ENCODE peak calls at places on chromosomes 7 and 10, in six cellular contexts. One of them, this sample, is unnamed.

GRCh38 chr7:90560730-90561129 is 35.4 kb upstream of the CDK14 start:
- DNase-seq in RWPE1: no peak
- DNase-seq in mesothelial cell of epicardium: no peak
- DNase-seq in M059J: no peak
- DNase-seq in stimulated activated CD4-positive, alpha-beta T cell treated with anti-CD3 and anti-CD28 coated beads, TNF-alpha, amount 100 ng/mL, for 48 hours: no peak
- DNase-seq in neuronal stem cell: no peak
- DNase-seq in this sample: no peak

GRCh38 chr10:90179696-90180407 is 478.5 kb downstream of the KIF20B start:
- DNase-seq in RWPE1: peak
- DNase-seq in mesothelial cell of epicardium: no peak
- DNase-seq in M059J: peak
- DNase-seq in stimulated activated CD4-positive, alpha-beta T cell treated with anti-CD3 and anti-CD28 coated beads, TNF-alpha, amount 100 ng/mL, for 48 hours: no peak
- DNase-seq in neuronal stem cell: no peak
- DNase-seq in this sample: peak

GRCh38 chr7:1670894-1671875 is 1.1 kb downstream of the ELFN1 start:
- DNase-seq in RWPE1: no peak
- DNase-seq in mesothelial cell of epicardium: peak
- DNase-seq in M059J: no peak
- DNase-seq in stimulated activated CD4-positive, alpha-beta T cell treated with anti-CD3 and anti-CD28 coated beads, TNF-alpha, amount 100 ng/mL, for 48 hours: no peak
- DNase-seq in neuronal stem cell: no peak
- DNase-seq in this sample: no peak

GRCh38 chr7:142451346-142451745 is 193.5 kb upstream of the PRSS58 start:
- DNase-seq in RWPE1: no peak
- DNase-seq in mesothelial cell of epicardium: no peak
- DNase-seq in M059J: no peak
- DNase-seq in stimulated activated CD4-positive, alpha-beta T cell treated with anti-CD3 and anti-CD28 coated beads, TNF-alpha, amount 100 ng/mL, for 48 hours: no peak
- DNase-seq in neuronal stem cell: no peak
- DNase-seq in this sample: no peak

GRCh38 chr7:151245360-151246160 is 2.9 kb downstream of the SMARCD3 start:
- DNase-seq in RWPE1: no peak
- DNase-seq in mesothelial cell of epicardium: peak
- DNase-seq in M059J: no peak
- DNase-seq in stimulated activated CD4-positive, alpha-beta T cell treated with anti-CD3 and anti-CD28 coated beads, TNF-alpha, amount 100 ng/mL, for 48 hours: no peak
- DNase-seq in neuronal stem cell: peak
- DNase-seq in this sample: no peak

GRCh38 chr10:121774813-121775212 is 153.0 kb downstream of the ATE1 start:
- DNase-seq in RWPE1: no peak
- DNase-seq in mesothelial cell of epicardium: no peak
- DNase-seq in M059J: no peak
- DNase-seq in stimulated activated CD4-positive, alpha-beta T cell treated with anti-CD3 and anti-CD28 coated beads, TNF-alpha, amount 100 ng/mL, for 48 hours: no peak
- DNase-seq in neuronal stem cell: no peak
- DNase-seq in this sample: no peak

GRCh38 chr10:49220031-49220430 is 31.8 kb upstream of the TMEM273 start:
- DNase-seq in RWPE1: no peak
- DNase-seq in mesothelial cell of epicardium: no peak
- DNase-seq in M059J: peak
- DNase-seq in stimulated activated CD4-positive, alpha-beta T cell treated with anti-CD3 and anti-CD28 coated beads, TNF-alpha, amount 100 ng/mL, for 48 hours: no peak
- DNase-seq in neuronal stem cell: no peak
- DNase-seq in this sample: peak

GRCh38 chr7:126501617-126502016 is 751.1 kb downstream of the GRM8 start:
- DNase-seq in RWPE1: no peak
- DNase-seq in mesothelial cell of epicardium: no peak
- DNase-seq in M059J: no peak
- DNase-seq in stimulated activated CD4-positive, alpha-beta T cell treated with anti-CD3 and anti-CD28 coated beads, TNF-alpha, amount 100 ng/mL, for 48 hours: no peak
- DNase-seq in neuronal stem cell: no peak
- DNase-seq in this sample: peak

GRCh38 chr7:963236-964078 is 9.0 kb upstream of the ADAP1 start:
- DNase-seq in RWPE1: no peak
- DNase-seq in mesothelial cell of epicardium: no peak
- DNase-seq in M059J: no peak
- DNase-seq in stimulated activated CD4-positive, alpha-beta T cell treated with anti-CD3 and anti-CD28 coated beads, TNF-alpha, amount 100 ng/mL, for 48 hours: no peak
- DNase-seq in neuronal stem cell: no peak
- DNase-seq in this sample: no peak

GRCh38 chr10:28367419-28367818 is 64.6 kb upstream of the MPP7 start:
- DNase-seq in RWPE1: no peak
- DNase-seq in mesothelial cell of epicardium: no peak
- DNase-seq in M059J: no peak
- DNase-seq in stimulated activated CD4-positive, alpha-beta T cell treated with anti-CD3 and anti-CD28 coated beads, TNF-alpha, amount 100 ng/mL, for 48 hours: no peak
- DNase-seq in neuronal stem cell: no peak
- DNase-seq in this sample: no peak

GRCh38 chr10:59434463-59435326 is 72.3 kb upstream of the FAM13C start:
- DNase-seq in RWPE1: peak
- DNase-seq in mesothelial cell of epicardium: no peak
- DNase-seq in M059J: peak
- DNase-seq in stimulated activated CD4-positive, alpha-beta T cell treated with anti-CD3 and anti-CD28 coated beads, TNF-alpha, amount 100 ng/mL, for 48 hours: no peak
- DNase-seq in neuronal stem cell: no peak
- DNase-seq in this sample: no peak

GRCh38 chr7:138243430-138243829 is 167.2 kb downstream of the AKR1D1 start:
- DNase-seq in RWPE1: no peak
- DNase-seq in mesothelial cell of epicardium: no peak
- DNase-seq in M059J: peak
- DNase-seq in stimulated activated CD4-positive, alpha-beta T cell treated with anti-CD3 and anti-CD28 coated beads, TNF-alpha, amount 100 ng/mL, for 48 hours: no peak
- DNase-seq in neuronal stem cell: peak
- DNase-seq in this sample: no peak

GRCh38 chr10:79374312-79375191 is 27.3 kb downstream of the PPIF start:
- DNase-seq in RWPE1: peak
- DNase-seq in mesothelial cell of epicardium: peak
- DNase-seq in M059J: peak
- DNase-seq in stimulated activated CD4-positive, alpha-beta T cell treated with anti-CD3 and anti-CD28 coated beads, TNF-alpha, amount 100 ng/mL, for 48 hours: peak
- DNase-seq in neuronal stem cell: peak
- DNase-seq in this sample: peak

GRCh38 chr7:153061913-153062528 is 302.5 kb downstream of the ACTR3B start:
- DNase-seq in RWPE1: no peak
- DNase-seq in mesothelial cell of epicardium: no peak
- DNase-seq in M059J: no peak
- DNase-seq in stimulated activated CD4-positive, alpha-beta T cell treated with anti-CD3 and anti-CD28 coated beads, TNF-alpha, amount 100 ng/mL, for 48 hours: no peak
- DNase-seq in neuronal stem cell: peak
- DNase-seq in this sample: no peak

GRCh38 chr10:91935886-91936285 is 12.3 kb downstream of the BTAF1 start:
- DNase-seq in RWPE1: peak
- DNase-seq in mesothelial cell of epicardium: no peak
- DNase-seq in M059J: peak
- DNase-seq in stimulated activated CD4-positive, alpha-beta T cell treated with anti-CD3 and anti-CD28 coated beads, TNF-alpha, amount 100 ng/mL, for 48 hours: no peak
- DNase-seq in neuronal stem cell: no peak
- DNase-seq in this sample: peak

GRCh38 chr7:154927624-154928125 is 75.2 kb downstream of the PAXIP1 start:
- DNase-seq in RWPE1: peak
- DNase-seq in mesothelial cell of epicardium: no peak
- DNase-seq in M059J: peak
- DNase-seq in stimulated activated CD4-positive, alpha-beta T cell treated with anti-CD3 and anti-CD28 coated beads, TNF-alpha, amount 100 ng/mL, for 48 hours: peak
- DNase-seq in neuronal stem cell: peak
- DNase-seq in this sample: peak

GRCh38 chr10:104339469-104340098 is 1.3 kb upstream of the ITPRIP start:
- DNase-seq in RWPE1: no peak
- DNase-seq in mesothelial cell of epicardium: no peak
- DNase-seq in M059J: peak
- DNase-seq in stimulated activated CD4-positive, alpha-beta T cell treated with anti-CD3 and anti-CD28 coated beads, TNF-alpha, amount 100 ng/mL, for 48 hours: no peak
- DNase-seq in neuronal stem cell: no peak
- DNase-seq in this sample: peak

GRCh38 chr7:27723086-27723485 is 16.9 kb upstream of the TAX1BP1 start:
- DNase-seq in RWPE1: peak
- DNase-seq in mesothelial cell of epicardium: no peak
- DNase-seq in M059J: peak
- DNase-seq in stimulated activated CD4-positive, alpha-beta T cell treated with anti-CD3 and anti-CD28 coated beads, TNF-alpha, amount 100 ng/mL, for 48 hours: no peak
- DNase-seq in neuronal stem cell: no peak
- DNase-seq in this sample: no peak

GRCh38 chr7:26988975-26989374 is 106.8 kb downstream of the HOXA1 start:
- DNase-seq in RWPE1: no peak
- DNase-seq in mesothelial cell of epicardium: no peak
- DNase-seq in M059J: no peak
- DNase-seq in stimulated activated CD4-positive, alpha-beta T cell treated with anti-CD3 and anti-CD28 coated beads, TNF-alpha, amount 100 ng/mL, for 48 hours: no peak
- DNase-seq in neuronal stem cell: no peak
- DNase-seq in this sample: no peak

GRCh38 chr7:26195867-26196266 is 4.7 kb downstream of the HNRNPA2B1 start:
- DNase-seq in RWPE1: no peak
- DNase-seq in mesothelial cell of epicardium: no peak
- DNase-seq in M059J: no peak
- DNase-seq in stimulated activated CD4-positive, alpha-beta T cell treated with anti-CD3 and anti-CD28 coated beads, TNF-alpha, amount 100 ng/mL, for 48 hours: no peak
- DNase-seq in neuronal stem cell: no peak
- DNase-seq in this sample: no peak

GRCh38 chr7:98862716-98863420 is 6.9 kb downstream of the TMEM130 start:
- DNase-seq in RWPE1: no peak
- DNase-seq in mesothelial cell of epicardium: no peak
- DNase-seq in M059J: no peak
- DNase-seq in stimulated activated CD4-positive, alpha-beta T cell treated with anti-CD3 and anti-CD28 coated beads, TNF-alpha, amount 100 ng/mL, for 48 hours: no peak
- DNase-seq in neuronal stem cell: no peak
- DNase-seq in this sample: no peak

GRCh38 chr10:28722065-28722803 is 44.9 kb downstream of the BAMBI start:
- DNase-seq in RWPE1: no peak
- DNase-seq in mesothelial cell of epicardium: no peak
- DNase-seq in M059J: peak
- DNase-seq in stimulated activated CD4-positive, alpha-beta T cell treated with anti-CD3 and anti-CD28 coated beads, TNF-alpha, amount 100 ng/mL, for 48 hours: no peak
- DNase-seq in neuronal stem cell: peak
- DNase-seq in this sample: no peak

GRCh38 chr7:390761-391410 is 100.9 kb downstream of the FOXL3 start:
- DNase-seq in RWPE1: peak
- DNase-seq in mesothelial cell of epicardium: no peak
- DNase-seq in M059J: no peak
- DNase-seq in stimulated activated CD4-positive, alpha-beta T cell treated with anti-CD3 and anti-CD28 coated beads, TNF-alpha, amount 100 ng/mL, for 48 hours: no peak
- DNase-seq in neuronal stem cell: no peak
- DNase-seq in this sample: no peak

GRCh38 chr10:22351131-22351703 is 5.9 kb downstream of the SPAG6 start:
- DNase-seq in RWPE1: no peak
- DNase-seq in mesothelial cell of epicardium: no peak
- DNase-seq in M059J: no peak
- DNase-seq in stimulated activated CD4-positive, alpha-beta T cell treated with anti-CD3 and anti-CD28 coated beads, TNF-alpha, amount 100 ng/mL, for 48 hours: no peak
- DNase-seq in neuronal stem cell: no peak
- DNase-seq in this sample: no peak

GRCh38 chr7:1940402-1940786 is 270.3 kb downstream of the ELFN1 start:
- DNase-seq in RWPE1: no peak
- DNase-seq in mesothelial cell of epicardium: no peak
- DNase-seq in M059J: no peak
- DNase-seq in stimulated activated CD4-positive, alpha-beta T cell treated with anti-CD3 and anti-CD28 coated beads, TNF-alpha, amount 100 ng/mL, for 48 hours: peak
- DNase-seq in neuronal stem cell: no peak
- DNase-seq in this sample: no peak

GRCh38 chr10:60572511-60573194 is 183.0 kb upstream of the ANK3 start:
- DNase-seq in RWPE1: peak
- DNase-seq in mesothelial cell of epicardium: peak
- DNase-seq in M059J: peak
- DNase-seq in stimulated activated CD4-positive, alpha-beta T cell treated with anti-CD3 and anti-CD28 coated beads, TNF-alpha, amount 100 ng/mL, for 48 hours: no peak
- DNase-seq in neuronal stem cell: peak
- DNase-seq in this sample: peak

GRCh38 chr7:11727864-11728263 is 104.1 kb downstream of the THSD7A start:
- DNase-seq in RWPE1: no peak
- DNase-seq in mesothelial cell of epicardium: no peak
- DNase-seq in M059J: no peak
- DNase-seq in stimulated activated CD4-positive, alpha-beta T cell treated with anti-CD3 and anti-CD28 coated beads, TNF-alpha, amount 100 ng/mL, for 48 hours: no peak
- DNase-seq in neuronal stem cell: no peak
- DNase-seq in this sample: no peak

GRCh38 chr7:668958-669357 is 57.5 kb upstream of the DNAAF5 start:
- DNase-seq in RWPE1: no peak
- DNase-seq in mesothelial cell of epicardium: no peak
- DNase-seq in M059J: no peak
- DNase-seq in stimulated activated CD4-positive, alpha-beta T cell treated with anti-CD3 and anti-CD28 coated beads, TNF-alpha, amount 100 ng/mL, for 48 hours: no peak
- DNase-seq in neuronal stem cell: no peak
- DNase-seq in this sample: no peak

GRCh38 chr7:26625286-26625685 is 239.1 kb downstream of the SKAP2 start:
- DNase-seq in RWPE1: no peak
- DNase-seq in mesothelial cell of epicardium: no peak
- DNase-seq in M059J: no peak
- DNase-seq in stimulated activated CD4-positive, alpha-beta T cell treated with anti-CD3 and anti-CD28 coated beads, TNF-alpha, amount 100 ng/mL, for 48 hours: no peak
- DNase-seq in neuronal stem cell: no peak
- DNase-seq in this sample: no peak